ENCODE peak calls at places on chromosome 12, in four cellular contexts. One of them, this sample, is unnamed.

GRCh38 chr12:18153826-18154225 is 63.8 kb upstream of the RERGL start:
- DNase-seq in dorsolateral prefrontal cortex: no peak
- DNase-seq in testis: no peak
- DNase-seq in astrocyte: no peak
- DNase-seq in this sample: no peak

GRCh38 chr12:26810330-26810729 is 22.7 kb downstream of the ITPR2 start:
- DNase-seq in dorsolateral prefrontal cortex: peak
- DNase-seq in testis: peak
- DNase-seq in astrocyte: peak
- DNase-seq in this sample: no peak

GRCh38 chr12:118377891-118378470 is 1.6 kb downstream of the SUDS3 start:
- DNase-seq in dorsolateral prefrontal cortex: peak
- DNase-seq in testis: peak
- DNase-seq in astrocyte: peak
- DNase-seq in this sample: peak

GRCh38 chr12:14247166-14247565 is 118.3 kb upstream of the ATF7IP start:
- DNase-seq in dorsolateral prefrontal cortex: no peak
- DNase-seq in astrocyte: no peak
- DNase-seq in testis: no peak
- DNase-seq in this sample: no peak

GRCh38 chr12:23931176-23931575 is 18.3 kb downstream of the SOX5 start:
- DNase-seq in testis: no peak
- DNase-seq in dorsolateral prefrontal cortex: no peak
- DNase-seq in astrocyte: no peak
- DNase-seq in this sample: no peak

GRCh38 chr12:47828967-47829482 is 9.3 kb upstream of the HDAC7 start:
- DNase-seq in astrocyte: no peak
- DNase-seq in dorsolateral prefrontal cortex: no peak
- DNase-seq in testis: peak
- DNase-seq in this sample: no peak

GRCh38 chr12:116164976-116165425 is 112.5 kb downstream of the MED13L start:
- DNase-seq in astrocyte: peak
- DNase-seq in dorsolateral prefrontal cortex: no peak
- DNase-seq in testis: no peak
- DNase-seq in this sample: no peak

GRCh38 chr12:46825526-46826414 is at the start of gene SLC38A4:
- DNase-seq in testis: peak
- DNase-seq in dorsolateral prefrontal cortex: no peak
- DNase-seq in astrocyte: peak
- DNase-seq in this sample: no peak

GRCh38 chr12:5796171-5797091 is 148.6 kb downstream of the ANO2 start:
- DNase-seq in testis: peak
- DNase-seq in dorsolateral prefrontal cortex: no peak
- DNase-seq in astrocyte: no peak
- DNase-seq in this sample: no peak

GRCh38 chr12:14884458-14884878 is 1.2 kb downstream of the MGP start:
- DNase-seq in testis: peak
- DNase-seq in astrocyte: peak
- DNase-seq in dorsolateral prefrontal cortex: peak
- DNase-seq in this sample: peak

GRCh38 chr12:67080637-67081036 is 188.5 kb upstream of the CAND1 start:
- DNase-seq in astrocyte: no peak
- DNase-seq in dorsolateral prefrontal cortex: no peak
- DNase-seq in testis: no peak
- DNase-seq in this sample: no peak

GRCh38 chr12:34401659-34402227 is 379.4 kb downstream of the ALG10 start:
- DNase-seq in testis: peak
- DNase-seq in astrocyte: no peak
- DNase-seq in dorsolateral prefrontal cortex: peak
- DNase-seq in this sample: no peak

GRCh38 chr12:111413442-111414086 is 7.8 kb downstream of the SH2B3 start:
- DNase-seq in dorsolateral prefrontal cortex: no peak
- DNase-seq in testis: no peak
- DNase-seq in astrocyte: peak
- DNase-seq in this sample: no peak

GRCh38 chr12:9741726-9742125 is 8.8 kb upstream of the CLECL1 start:
- DNase-seq in dorsolateral prefrontal cortex: no peak
- DNase-seq in astrocyte: no peak
- DNase-seq in testis: no peak
- DNase-seq in this sample: no peak

GRCh38 chr12:15540025-15540424 is 217.7 kb downstream of the PTPRO start:
- DNase-seq in dorsolateral prefrontal cortex: no peak
- DNase-seq in testis: no peak
- DNase-seq in astrocyte: no peak
- DNase-seq in this sample: no peak

GRCh38 chr12:101697197-101697929 is at the start of gene CHPT1:
- DNase-seq in astrocyte: peak
- DNase-seq in testis: peak
- DNase-seq in dorsolateral prefrontal cortex: peak
- DNase-seq in this sample: no peak

GRCh38 chr12:99035776-99036175 is 390.7 kb downstream of the APAF1 start:
- DNase-seq in dorsolateral prefrontal cortex: no peak
- DNase-seq in testis: no peak
- DNase-seq in astrocyte: no peak
- DNase-seq in this sample: no peak

GRCh38 chr12:94148841-94149780 is 734 bp downstream of the PLXNC1 start:
- DNase-seq in testis: peak
- DNase-seq in astrocyte: peak
- DNase-seq in dorsolateral prefrontal cortex: peak
- DNase-seq in this sample: no peak

GRCh38 chr12:49626169-49626835 is 2.9 kb downstream of the PRPF40B start:
- DNase-seq in testis: no peak
- DNase-seq in dorsolateral prefrontal cortex: no peak
- DNase-seq in astrocyte: no peak
- DNase-seq in this sample: no peak

GRCh38 chr12:6765634-6766581 is at the start of gene PTMS:
- DNase-seq in testis: peak
- DNase-seq in dorsolateral prefrontal cortex: peak
- DNase-seq in astrocyte: peak
- DNase-seq in this sample: peak

GRCh38 chr12:52865090-52865944 is 16.5 kb upstream of the KRT78 start:
- DNase-seq in testis: peak
- DNase-seq in astrocyte: peak
- DNase-seq in dorsolateral prefrontal cortex: peak
- DNase-seq in this sample: peak

GRCh38 chr12:112321277-112321676 is 61.0 kb downstream of the HECTD4 start:
- DNase-seq in testis: no peak
- DNase-seq in dorsolateral prefrontal cortex: no peak
- DNase-seq in astrocyte: no peak
- DNase-seq in this sample: no peak

GRCh38 chr12:75738486-75738885 is 227.1 kb upstream of the KRR1 start:
- DNase-seq in testis: no peak
- DNase-seq in dorsolateral prefrontal cortex: no peak
- DNase-seq in astrocyte: peak
- DNase-seq in this sample: no peak

GRCh38 chr12:96028538-96028937 is 6.8 kb downstream of the LTA4H start:
- DNase-seq in astrocyte: no peak
- DNase-seq in dorsolateral prefrontal cortex: no peak
- DNase-seq in testis: no peak
- DNase-seq in this sample: no peak

GRCh38 chr12:14258468-14258947 is 107.0 kb upstream of the ATF7IP start:
- DNase-seq in dorsolateral prefrontal cortex: no peak
- DNase-seq in testis: peak
- DNase-seq in astrocyte: no peak
- DNase-seq in this sample: no peak

GRCh38 chr12:49304161-49304560 is 9.2 kb downstream of the PRPH start:
- DNase-seq in astrocyte: peak
- DNase-seq in testis: no peak
- DNase-seq in dorsolateral prefrontal cortex: no peak
- DNase-seq in this sample: no peak

GRCh38 chr12:102053062-102053349 is 8.8 kb downstream of the WASHC3 start:
- DNase-seq in astrocyte: no peak
- DNase-seq in testis: no peak
- DNase-seq in dorsolateral prefrontal cortex: no peak
- DNase-seq in this sample: no peak

GRCh38 chr12:87667378-87667777 is 361.8 kb downstream of the C12orf50 start:
- DNase-seq in testis: no peak
- DNase-seq in astrocyte: peak
- DNase-seq in dorsolateral prefrontal cortex: no peak
- DNase-seq in this sample: no peak

GRCh38 chr12:102026728-102027127 is 35.1 kb downstream of the WASHC3 start:
- DNase-seq in astrocyte: no peak
- DNase-seq in dorsolateral prefrontal cortex: no peak
- DNase-seq in testis: no peak
- DNase-seq in this sample: no peak

GRCh38 chr12:115341442-115341841 is 657.5 kb upstream of the TBX3 start:
- DNase-seq in dorsolateral prefrontal cortex: no peak
- DNase-seq in testis: peak
- DNase-seq in astrocyte: peak
- DNase-seq in this sample: no peak

GRCh38 chr12:131088701-131089525 is 135.2 kb downstream of the ADGRD1 start:
- DNase-seq in dorsolateral prefrontal cortex: peak
- DNase-seq in testis: peak
- DNase-seq in astrocyte: no peak
- DNase-seq in this sample: no peak

GRCh38 chr12:111440631-111441030 is 34.9 kb downstream of the SH2B3 start:
- DNase-seq in testis: no peak
- DNase-seq in astrocyte: no peak
- DNase-seq in dorsolateral prefrontal cortex: no peak
- DNase-seq in this sample: no peak

GRCh38 chr12:32139064-32139421 is 32.4 kb downstream of the BICD1 start:
- DNase-seq in dorsolateral prefrontal cortex: no peak
- DNase-seq in astrocyte: peak
- DNase-seq in testis: no peak
- DNase-seq in this sample: no peak

GRCh38 chr12:94545937-94546771 is 86.5 kb upstream of the CEP83 start:
- DNase-seq in dorsolateral prefrontal cortex: no peak
- DNase-seq in testis: peak
- DNase-seq in astrocyte: peak
- DNase-seq in this sample: no peak

GRCh38 chr12:56188116-56188785 is 1.0 kb downstream of the SMARCC2 start:
- DNase-seq in astrocyte: no peak
- DNase-seq in testis: no peak
- DNase-seq in dorsolateral prefrontal cortex: no peak
- DNase-seq in this sample: no peak
- H3K27ac ChIP-seq in astrocyte: no peak
- H3K27ac ChIP-seq in testis: peak
- H3K27ac ChIP-seq in dorsolateral prefrontal cortex: peak
- H3K27ac ChIP-seq in this sample: peak

DNA sequence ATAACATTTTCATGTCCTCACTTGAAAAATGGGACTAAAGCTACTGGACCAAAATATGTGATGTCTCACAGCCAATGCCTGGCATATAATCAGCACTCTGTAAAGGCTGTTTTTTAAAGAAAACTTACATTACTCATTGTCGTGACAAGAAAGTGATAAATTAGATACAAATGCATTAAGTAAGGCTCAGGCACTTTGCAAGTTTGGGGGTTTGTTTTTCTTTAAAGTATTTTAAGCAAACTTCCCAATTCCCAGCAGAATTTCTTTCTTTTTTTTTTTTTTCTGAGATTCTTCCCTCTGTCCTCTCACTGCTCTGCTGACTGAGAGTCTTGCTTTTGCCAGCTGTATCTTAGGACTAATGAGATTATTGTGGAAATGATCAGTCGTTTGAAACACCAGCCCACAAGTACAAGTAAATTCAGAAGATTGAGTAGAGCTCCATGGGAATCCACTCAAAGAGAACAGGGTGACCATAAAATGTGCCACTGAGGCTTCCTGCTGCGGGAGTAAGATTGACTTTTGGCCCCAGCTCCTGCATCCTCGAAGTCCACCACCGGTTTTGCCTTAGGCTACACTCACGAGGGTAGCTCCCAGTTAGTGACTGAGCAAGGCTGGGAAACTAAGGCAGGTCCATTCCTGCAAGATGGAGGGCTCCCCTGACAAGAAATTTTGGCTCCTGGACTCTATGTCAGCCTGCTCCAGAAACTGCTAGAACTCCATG is 82.8 kb downstream of the TMTC1 start:
- DNase-seq in dorsolateral prefrontal cortex: no peak
- DNase-seq in astrocyte: peak
- DNase-seq in testis: no peak
- DNase-seq in this sample: no peak
- H3K27ac ChIP-seq in dorsolateral prefrontal cortex: no peak
- H3K27ac ChIP-seq in astrocyte: no peak
- H3K27ac ChIP-seq in testis: no peak
- H3K27ac ChIP-seq in this sample: no peak

GRCh38 chr12:44076892-44077291 is 241.0 kb downstream of the TMEM117 start:
- DNase-seq in dorsolateral prefrontal cortex: no peak
- DNase-seq in astrocyte: no peak
- DNase-seq in testis: no peak
- DNase-seq in this sample: no peak

GRCh38 chr12:44078273-44078672 is 242.4 kb downstream of the TMEM117 start:
- DNase-seq in dorsolateral prefrontal cortex: no peak
- DNase-seq in astrocyte: no peak
- DNase-seq in testis: no peak
- DNase-seq in this sample: no peak

GRCh38 chr12:44077293-44077692 is 241.4 kb downstream of the TMEM117 start:
- DNase-seq in astrocyte: no peak
- DNase-seq in dorsolateral prefrontal cortex: no peak
- DNase-seq in testis: no peak
- DNase-seq in this sample: no peak
- H3K27ac ChIP-seq in astrocyte: no peak
- H3K27ac ChIP-seq in dorsolateral prefrontal cortex: peak
- H3K27ac ChIP-seq in testis: no peak
- H3K27ac ChIP-seq in this sample: no peak

DNA sequence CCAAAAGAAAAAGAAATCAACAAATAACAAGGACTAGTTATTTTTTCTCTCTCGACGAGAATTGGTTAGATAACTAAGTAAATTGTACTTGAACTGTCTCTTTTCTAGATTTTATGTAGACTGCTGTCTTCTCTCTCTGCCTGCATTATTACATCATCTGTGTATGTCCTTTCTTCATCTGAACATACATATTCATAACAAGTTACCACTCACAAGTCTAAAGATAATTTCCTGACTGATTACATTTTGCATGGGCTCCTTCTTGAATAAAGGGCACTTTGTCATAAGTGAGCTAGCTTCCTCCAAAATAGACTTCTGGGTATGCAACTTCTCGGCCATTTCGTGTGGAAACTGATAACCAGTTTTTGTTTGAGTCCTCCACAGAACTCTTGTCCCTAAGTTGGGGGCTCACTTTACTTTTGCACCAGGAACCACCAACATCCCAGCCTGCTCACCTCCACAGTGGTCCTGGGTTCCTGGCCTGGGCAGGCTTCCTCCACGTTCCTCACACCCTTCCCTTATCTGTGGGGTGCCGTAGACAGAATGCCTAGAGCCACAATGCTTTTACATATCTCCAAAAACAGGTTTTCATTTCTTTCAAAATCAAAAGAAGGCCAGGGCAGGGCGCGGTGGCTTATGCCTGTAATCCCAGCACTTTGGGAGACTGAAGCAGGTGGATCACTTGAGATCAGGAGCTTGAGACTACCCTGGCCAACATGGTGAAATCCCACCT is 6.2 kb upstream of the DDX47 start:
- DNase-seq in testis: no peak
- DNase-seq in astrocyte: no peak
- DNase-seq in dorsolateral prefrontal cortex: no peak
- DNase-seq in this sample: no peak
- H3K27ac ChIP-seq in testis: peak
- H3K27ac ChIP-seq in astrocyte: no peak
- H3K27ac ChIP-seq in dorsolateral prefrontal cortex: peak
- H3K27ac ChIP-seq in this sample: peak

This sample was measured in substantia nigra.